ENCODE peak calls at places on chromosomes 4 and X, in eight cellular contexts. B is HCT116, T is colonic mucosa, P is K562, E is PC-3, S is fibroblast of lung, L is endothelial cell of umbilical vein, W is GM23248. K is an unnamed sample.

GRCh38 chr4:57442834-57443291 is 332.7 kb upstream of the IGFBP7 start:
- DNase-seq in L (peak; percentile 43), S (peak; percentile 33), T (peak; percentile 24), E (peak; percentile 78), B (no peak), W (peak; percentile 52), P (peak; percentile 17), K (no peak)

GRCh38 chr4:15955670-15956069 is 7.3 kb downstream of the FGFBP2 start:
- DNase-seq in E (peak; percentile 49), P (no peak), T (no peak), L (no peak), S (peak; percentile 4), B (peak; percentile 47), W (peak; percentile 42), K (no peak)

GRCh38 chr4:174437324-174437723 is 85.0 kb downstream of the HPGD start:
- DNase-seq in L (peak; percentile 64), B (no peak), E (peak; percentile 86), S (peak; percentile 89), W (peak; percentile 73), P (no peak), T (no peak), K (no peak)

GRCh38 chrX:30971761-30972603 is 82.9 kb upstream of the TAB3 start:
- DNase-seq in S (peak; percentile 43), P (peak; percentile 14), B (no peak), W (peak; percentile 66), L (peak; percentile 23), E (peak; percentile 61), T (peak; percentile 24), K (no peak)

GRCh38 chr4:55138367-55138766 is 13.0 kb upstream of the KDR start:
- DNase-seq in T (no peak), L (no peak), B (no peak), S (no peak), E (no peak), P (no peak), W (no peak), K (no peak)

GRCh38 chr4:54872246-54872645 is 214.5 kb downstream of the KIT start:
- DNase-seq in S (no peak), B (no peak), E (peak; percentile 43), W (peak; percentile 48), P (no peak), L (no peak), T (no peak), K (no peak)

GRCh38 chrX:74118503-74118902 is 185.5 kb upstream of the ZCCHC13 start:
- DNase-seq in B (no peak), P (no peak), L (no peak), E (peak; percentile 58), T (no peak), W (peak; percentile 6), S (no peak), K (peak; percentile 60)

GRCh38 chr4:77172336-77172735 is 15.3 kb downstream of the CCNG2 start:
- DNase-seq in W (peak; percentile 96), S (peak; percentile 80), B (no peak), T (no peak), L (no peak), E (peak; percentile 65), P (no peak), K (no peak)

GRCh38 chrX:55908685-55909212 is 191.2 kb downstream of the RRAGB start:
- DNase-seq in L (peak; percentile 19), P (no peak), W (peak; percentile 35), T (peak; percentile 63), B (no peak), S (peak; percentile 8), E (peak; percentile 52), K (no peak)
- H3K27ac ChIP-seq in L (peak overlapping the region; percentile 17), P (no peak overlapping the region), W (no peak overlapping the region), T (peak overlapping the region; percentile 78), B (peak overlapping the region; percentile 73), S (no peak overlapping the region), E (peak overlapping the region; percentile 27), K (peak overlapping the region; percentile 11)

DNA sequence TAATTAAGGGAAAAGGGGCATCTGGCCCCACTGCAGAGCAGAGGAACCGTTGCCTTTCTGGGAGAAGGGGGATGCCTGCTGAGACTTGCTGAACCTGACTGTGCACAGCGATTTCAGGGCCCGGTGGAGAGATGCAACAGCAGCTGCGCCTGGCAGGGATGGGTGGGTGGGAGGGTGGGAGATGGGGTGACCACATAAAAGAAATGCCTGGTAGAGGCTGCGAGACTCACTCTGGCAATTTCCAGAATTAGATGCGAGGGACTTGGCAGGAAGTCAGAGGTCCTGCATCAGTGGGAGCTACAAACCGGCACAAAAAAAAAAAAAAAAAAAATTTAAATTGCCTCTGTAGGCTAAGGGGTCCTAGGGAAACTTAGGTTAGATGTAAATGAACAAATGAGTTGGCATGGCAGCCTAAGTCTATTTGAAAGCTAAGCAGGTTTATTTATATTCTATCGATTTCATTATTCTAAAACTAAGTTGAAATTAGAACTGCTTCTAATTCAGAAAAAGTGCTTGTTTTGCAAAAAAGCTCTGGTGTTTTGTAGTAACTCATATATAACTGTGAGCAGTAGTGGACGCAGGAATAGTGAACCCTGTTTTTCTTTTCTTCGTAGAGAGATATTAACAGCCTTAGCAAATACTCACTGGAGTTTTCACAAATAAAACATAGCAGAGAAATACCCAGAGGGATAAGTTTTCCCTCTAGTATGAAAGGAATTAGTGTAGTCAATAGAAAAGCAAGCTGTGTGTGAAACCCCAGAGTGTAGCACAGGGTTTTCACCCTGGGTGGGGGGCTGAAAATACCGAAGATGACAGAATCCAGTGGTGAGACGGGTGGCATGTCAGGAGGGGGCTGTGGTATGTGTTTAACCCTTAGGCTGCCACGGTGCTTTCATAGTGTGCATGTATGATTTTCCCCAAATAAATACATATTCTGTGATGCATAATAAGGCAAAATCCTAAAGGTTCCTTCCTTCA is 130.1 kb downstream of the EGF start:
- DNase-seq in L (no peak), P (no peak), T (no peak), E (no peak), S (no peak), W (no peak), B (no peak), K (no peak)
- H3K9ac ChIP-seq in L (no peak overlapping the region), P (no peak overlapping the region), T (no peak overlapping the region), E (no peak overlapping the region), S (no peak overlapping the region), W (no peak overlapping the region), B (no peak overlapping the region), K (no peak overlapping the region)

GRCh38 chr4:67475155-67475554 is 70.1 kb downstream of the CENPC start:
- DNase-seq in P (no peak), L (no peak), W (no peak), S (no peak), E (no peak), B (no peak), T (no peak), K (no peak)

GRCh38 chr4:67483868-67484602 is 61.3 kb downstream of the CENPC start:
- DNase-seq in W (peak; percentile 56), B (no peak), E (no peak), L (no peak), S (peak; percentile 28), P (no peak), T (no peak), K (no peak)

DNA sequence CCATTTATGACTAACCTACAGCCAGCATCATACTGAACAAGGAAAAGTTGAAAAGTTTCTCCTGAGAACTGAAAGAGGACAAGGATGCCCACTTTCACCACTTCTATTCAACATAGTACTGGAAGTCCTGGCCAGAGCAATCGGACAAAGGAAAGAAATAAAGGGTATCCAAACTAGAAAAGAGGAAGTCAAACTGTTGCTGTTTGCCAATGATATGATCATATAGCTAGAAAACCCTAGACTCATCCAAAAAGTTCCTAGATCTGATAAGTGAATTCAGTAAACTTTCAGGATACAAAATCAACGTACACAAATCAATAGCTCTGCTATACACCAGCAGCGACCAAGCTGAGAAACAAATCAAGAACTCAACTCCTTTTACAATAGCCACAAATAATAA is 64.5 kb downstream of the CENPC start:
- DNase-seq in S (no peak), W (no peak), E (no peak), T (no peak), P (no peak), B (no peak), L (no peak), K (no peak)
- H3K36me3 ChIP-seq in S (no peaks in the 10 kb centered on the region), W (peaks cover 8% of the 10 kb centered on the region), E (peaks cover 46% of the 10 kb centered on the region), T (no peaks in the 10 kb centered on the region), P (peaks cover 69% of the 10 kb centered on the region), B (no peaks in the 10 kb centered on the region), L (peaks cover 4% of the 10 kb centered on the region), K (peaks cover 3% of the 10 kb centered on the region)

GRCh38 chr4:40168070-40168469 is 28.8 kb upstream of the RHOH start:
- DNase-seq in B (no peak), P (no peak), W (no peak), S (no peak), L (no peak), E (no peak), T (no peak), K (no peak)

GRCh38 chr4:40164459-40164858 is 32.4 kb upstream of the RHOH start:
- DNase-seq in P (no peak), W (no peak), E (no peak), B (no peak), S (no peak), L (no peak), T (no peak), K (no peak)

GRCh38 chr4:40160258-40160657 is 36.6 kb upstream of the RHOH start:
- DNase-seq in S (no peak), L (no peak), T (no peak), B (no peak), W (no peak), E (no peak), P (no peak), K (no peak)

GRCh38 chr4:40170588-40170987 is 26.2 kb upstream of the RHOH start:
- DNase-seq in W (no peak), T (no peak), B (no peak), P (no peak), L (no peak), E (no peak), S (no peak), K (no peak)

DNA sequence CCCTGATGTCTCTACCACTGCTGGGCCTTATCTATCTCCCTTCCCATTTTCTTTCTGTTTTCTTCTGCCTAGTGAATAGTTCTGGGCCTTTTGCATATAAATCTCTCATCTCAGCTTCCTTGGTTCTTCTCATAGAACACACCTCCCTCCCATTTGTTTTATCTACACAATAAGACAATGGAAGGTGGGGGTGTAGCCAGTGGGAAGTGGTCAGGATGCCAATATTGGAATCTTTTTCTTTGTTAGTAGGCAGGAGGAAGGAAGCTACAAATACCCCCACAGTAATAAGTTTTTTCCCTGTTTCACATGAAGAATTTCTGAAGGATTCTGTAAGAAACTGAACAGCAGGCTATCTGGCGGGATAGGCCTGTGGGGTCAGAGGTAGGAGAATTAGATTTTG is 30.9 kb upstream of the RHOH start:
- DNase-seq in L (peak; percentile 76), W (no peak), T (no peak), B (no peak), P (no peak), E (no peak), S (no peak), K (no peak)
- H3K27ac ChIP-seq in L (peak overlapping the region; percentile 24), W (no peak overlapping the region), T (no peak overlapping the region), B (no peak overlapping the region), P (no peak overlapping the region), E (no peak overlapping the region), S (no peak overlapping the region), K (no peak overlapping the region)

K was measured in keratinocyte.